ENCODE peak calls at places on chromosomes 5 and 9, in ten cellular contexts. One of them, this sample, is unnamed.

GRCh38 chr5:33631786-33632185 is 191.0 kb downstream of the TARS1 start:
- DNase-seq in AG04450: no peak
- DNase-seq in tibial artery: no peak
- DNase-seq in A549: no peak
- DNase-seq in mucosa of descending colon: no peak
- DNase-seq in neural progenitor cell: no peak
- DNase-seq in upper lobe of right lung: no peak
- DNase-seq in AG10803: peak
- DNase-seq in cardiac fibroblast: peak
- DNase-seq in fibroblast of the aortic adventitia: peak
- DNase-seq in this sample: peak

GRCh38 chr5:73067213-73067612 is 53.2 kb upstream of the TMEM171 start:
- DNase-seq in AG04450: no peak
- DNase-seq in tibial artery: no peak
- DNase-seq in A549: no peak
- DNase-seq in mucosa of descending colon: no peak
- DNase-seq in neural progenitor cell: no peak
- DNase-seq in upper lobe of right lung: no peak
- DNase-seq in AG10803: no peak
- DNase-seq in cardiac fibroblast: no peak
- DNase-seq in fibroblast of the aortic adventitia: peak
- DNase-seq in this sample: no peak

GRCh38 chr5:179309383-179309670 is 35.9 kb downstream of the ADAMTS2 start:
- DNase-seq in AG04450: no peak
- DNase-seq in tibial artery: peak
- DNase-seq in A549: no peak
- DNase-seq in mucosa of descending colon: no peak
- DNase-seq in neural progenitor cell: no peak
- DNase-seq in upper lobe of right lung: no peak
- DNase-seq in AG10803: no peak
- DNase-seq in cardiac fibroblast: no peak
- DNase-seq in fibroblast of the aortic adventitia: no peak
- DNase-seq in this sample: no peak

GRCh38 chr9:92147030-92147853 is 32.0 kb upstream of the SPTLC1 start:
- DNase-seq in AG04450: peak
- DNase-seq in tibial artery: peak
- DNase-seq in A549: peak
- DNase-seq in mucosa of descending colon: no peak
- DNase-seq in neural progenitor cell: no peak
- DNase-seq in upper lobe of right lung: peak
- DNase-seq in AG10803: peak
- DNase-seq in cardiac fibroblast: peak
- DNase-seq in fibroblast of the aortic adventitia: peak
- DNase-seq in this sample: peak

GRCh38 chr5:42889311-42889933 is 77.7 kb upstream of the SELENOP start:
- DNase-seq in AG04450: peak
- DNase-seq in tibial artery: peak
- DNase-seq in A549: peak
- DNase-seq in mucosa of descending colon: peak
- DNase-seq in neural progenitor cell: peak
- DNase-seq in upper lobe of right lung: no peak
- DNase-seq in AG10803: peak
- DNase-seq in cardiac fibroblast: peak
- DNase-seq in fibroblast of the aortic adventitia: peak
- DNase-seq in this sample: peak

GRCh38 chr5:136020383-136021015 is 8.3 kb upstream of the TGFBI start:
- DNase-seq in AG04450: peak
- DNase-seq in tibial artery: no peak
- DNase-seq in A549: peak
- DNase-seq in mucosa of descending colon: no peak
- DNase-seq in neural progenitor cell: no peak
- DNase-seq in upper lobe of right lung: no peak
- DNase-seq in AG10803: peak
- DNase-seq in cardiac fibroblast: peak
- DNase-seq in fibroblast of the aortic adventitia: peak
- DNase-seq in this sample: peak

GRCh38 chr5:51225671-51226419 is 157.4 kb upstream of the ISL1 start:
- DNase-seq in AG04450: no peak
- DNase-seq in tibial artery: no peak
- DNase-seq in A549: no peak
- DNase-seq in mucosa of descending colon: peak
- DNase-seq in neural progenitor cell: peak
- DNase-seq in upper lobe of right lung: no peak
- DNase-seq in AG10803: no peak
- DNase-seq in cardiac fibroblast: no peak
- DNase-seq in fibroblast of the aortic adventitia: no peak
- DNase-seq in this sample: no peak

GRCh38 chr9:127417130-127418036 is 6.8 kb upstream of the ZNF79 start:
- DNase-seq in AG04450: no peak
- DNase-seq in tibial artery: no peak
- DNase-seq in A549: no peak
- DNase-seq in mucosa of descending colon: no peak
- DNase-seq in neural progenitor cell: no peak
- DNase-seq in upper lobe of right lung: no peak
- DNase-seq in AG10803: peak
- DNase-seq in cardiac fibroblast: peak
- DNase-seq in fibroblast of the aortic adventitia: peak
- DNase-seq in this sample: peak

DNA sequence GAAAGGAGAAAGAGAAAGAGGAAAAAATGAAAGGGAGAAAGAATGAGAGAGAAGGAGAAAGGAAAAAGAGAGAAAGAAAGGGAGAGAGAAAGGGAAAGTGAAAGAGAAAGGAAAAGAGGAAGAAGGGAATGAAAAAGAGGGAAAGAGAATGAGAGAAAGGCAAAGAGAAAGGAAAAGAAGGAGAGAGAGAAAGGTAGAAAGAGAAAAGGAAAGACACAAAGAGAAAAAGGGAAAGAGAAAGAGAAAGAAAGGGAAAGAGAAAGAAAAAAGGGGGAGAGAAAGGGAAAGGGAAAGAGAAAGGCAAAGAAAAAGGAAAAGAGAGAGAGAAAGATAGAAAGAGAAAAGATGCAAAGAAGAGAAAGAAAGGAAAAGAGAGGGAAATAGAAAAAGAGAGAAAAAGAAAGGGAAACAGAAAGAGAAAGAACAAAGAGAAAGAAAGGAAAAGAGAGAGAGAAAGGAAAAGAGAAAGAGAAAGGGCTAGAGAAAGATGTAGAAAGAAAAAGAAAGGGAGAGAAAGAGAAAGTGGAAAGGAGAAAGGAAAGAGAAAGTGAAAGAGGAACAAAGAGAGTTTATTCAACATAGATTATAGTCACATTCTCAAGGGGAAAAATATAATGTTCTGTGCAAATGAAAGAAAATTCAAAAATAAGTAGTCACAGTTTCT is 165.2 kb downstream of the TMEM38B start:
- DNase-seq in AG04450: no peak
- DNase-seq in tibial artery: no peak
- DNase-seq in A549: no peak
- DNase-seq in mucosa of descending colon: no peak
- DNase-seq in neural progenitor cell: no peak
- DNase-seq in upper lobe of right lung: no peak
- DNase-seq in AG10803: no peak
- DNase-seq in cardiac fibroblast: no peak
- DNase-seq in fibroblast of the aortic adventitia: no peak
- DNase-seq in this sample: no peak
- TF ChIP-seq CTCF in AG04450: no peak
- TF ChIP-seq CTCF in tibial artery: no peak
- TF ChIP-seq CTCF in A549: no peak
- TF ChIP-seq CTCF in mucosa of descending colon: no peak
- TF ChIP-seq CTCF in neural progenitor cell: no peak
- TF ChIP-seq CTCF in upper lobe of right lung: no peak
- TF ChIP-seq CTCF in AG10803: no peak
- TF ChIP-seq CTCF in cardiac fibroblast: no peak
- TF ChIP-seq CTCF in fibroblast of the aortic adventitia: no peak
- TF ChIP-seq CTCF in this sample: no peak

GRCh38 chr9:70407081-70407503 is 7.4 kb downstream of the KLF9 start:
- DNase-seq in AG04450: peak
- DNase-seq in tibial artery: no peak
- DNase-seq in A549: no peak
- DNase-seq in mucosa of descending colon: no peak
- DNase-seq in neural progenitor cell: no peak
- DNase-seq in upper lobe of right lung: no peak
- DNase-seq in AG10803: peak
- DNase-seq in cardiac fibroblast: peak
- DNase-seq in fibroblast of the aortic adventitia: peak
- DNase-seq in this sample: peak
- H3K4me3 ChIP-seq in AG04450: peak
- H3K4me3 ChIP-seq in tibial artery: peak
- H3K4me3 ChIP-seq in A549: no peak
- H3K4me3 ChIP-seq in mucosa of descending colon: no peak
- H3K4me3 ChIP-seq in neural progenitor cell: no peak
- H3K4me3 ChIP-seq in upper lobe of right lung: peak
- H3K4me3 ChIP-seq in AG10803: no peak
- H3K4me3 ChIP-seq in cardiac fibroblast: no peak
- H3K4me3 ChIP-seq in fibroblast of the aortic adventitia: no peak
- H3K4me3 ChIP-seq in this sample: peak

GRCh38 chr5:120466337-120467006 is 2.4 kb downstream of the PRR16 start:
- DNase-seq in AG04450: no peak
- DNase-seq in tibial artery: no peak
- DNase-seq in A549: no peak
- DNase-seq in mucosa of descending colon: no peak
- DNase-seq in neural progenitor cell: no peak
- DNase-seq in upper lobe of right lung: no peak
- DNase-seq in AG10803: peak
- DNase-seq in cardiac fibroblast: no peak
- DNase-seq in fibroblast of the aortic adventitia: no peak
- DNase-seq in this sample: peak

GRCh38 chr5:120465281-120465961 is 1.3 kb downstream of the PRR16 start:
- DNase-seq in AG04450: no peak
- DNase-seq in tibial artery: peak
- DNase-seq in A549: no peak
- DNase-seq in mucosa of descending colon: peak
- DNase-seq in neural progenitor cell: peak
- DNase-seq in upper lobe of right lung: peak
- DNase-seq in AG10803: peak
- DNase-seq in cardiac fibroblast: peak
- DNase-seq in fibroblast of the aortic adventitia: peak
- DNase-seq in this sample: peak

GRCh38 chr5:120464627-120465280 is 654 bp downstream of the PRR16 start:
- DNase-seq in AG04450: no peak
- DNase-seq in tibial artery: peak
- DNase-seq in A549: no peak
- DNase-seq in mucosa of descending colon: peak
- DNase-seq in neural progenitor cell: peak
- DNase-seq in upper lobe of right lung: peak
- DNase-seq in AG10803: peak
- DNase-seq in cardiac fibroblast: peak
- DNase-seq in fibroblast of the aortic adventitia: peak
- DNase-seq in this sample: peak

GRCh38 chr5:120463026-120463770 is 902 bp upstream of the PRR16 start:
- DNase-seq in AG04450: no peak
- DNase-seq in tibial artery: no peak
- DNase-seq in A549: no peak
- DNase-seq in mucosa of descending colon: no peak
- DNase-seq in neural progenitor cell: peak
- DNase-seq in upper lobe of right lung: no peak
- DNase-seq in AG10803: no peak
- DNase-seq in cardiac fibroblast: no peak
- DNase-seq in fibroblast of the aortic adventitia: no peak
- DNase-seq in this sample: no peak

DNA sequence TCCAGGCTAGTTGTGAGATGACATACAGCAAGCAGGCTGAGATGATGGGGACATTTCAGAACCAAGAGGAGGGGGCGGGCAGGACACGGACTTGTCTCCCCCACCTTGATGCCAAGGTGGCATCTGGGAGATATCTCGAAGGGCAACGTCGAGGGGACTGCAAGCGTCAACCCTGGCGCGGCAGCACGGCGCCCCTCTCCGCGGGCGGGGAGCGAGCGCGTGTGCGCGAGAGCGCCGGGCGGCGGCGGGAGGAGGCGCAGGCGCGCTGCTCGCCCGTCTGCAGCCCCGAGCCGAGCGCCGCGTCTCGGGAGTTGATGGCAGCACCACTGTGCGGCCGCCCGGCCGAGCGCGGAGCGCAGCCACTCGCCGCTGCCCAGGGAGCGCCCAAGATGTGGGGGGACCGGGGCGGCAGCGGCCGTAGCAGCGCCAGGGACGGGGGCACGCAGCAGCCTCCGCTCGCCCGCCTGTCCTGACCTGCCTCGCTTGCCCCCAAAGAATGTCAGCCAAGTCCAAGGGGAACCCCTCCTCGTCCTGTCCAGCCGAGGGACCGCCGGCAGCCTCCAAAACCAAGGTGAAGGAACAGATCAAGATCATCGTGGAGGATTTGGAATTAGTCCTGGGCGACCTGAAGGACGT is at the start of gene PRR16:
- DNase-seq in AG04450: no peak
- DNase-seq in tibial artery: peak
- DNase-seq in A549: peak
- DNase-seq in mucosa of descending colon: peak
- DNase-seq in neural progenitor cell: peak
- DNase-seq in upper lobe of right lung: peak
- DNase-seq in AG10803: peak
- DNase-seq in cardiac fibroblast: peak
- DNase-seq in fibroblast of the aortic adventitia: peak
- DNase-seq in this sample: peak
- TF ChIP-seq CTCF in AG04450: no peak
- TF ChIP-seq CTCF in tibial artery: peak
- TF ChIP-seq CTCF in A549: peak
- TF ChIP-seq CTCF in mucosa of descending colon: no peak
- TF ChIP-seq CTCF in neural progenitor cell: peak
- TF ChIP-seq CTCF in upper lobe of right lung: peak
- TF ChIP-seq CTCF in AG10803: no peak
- TF ChIP-seq CTCF in cardiac fibroblast: peak
- TF ChIP-seq CTCF in fibroblast of the aortic adventitia: no peak
- TF ChIP-seq CTCF in this sample: peak

GRCh38 chr9:131539223-131539923 is 6.0 kb upstream of the PRRT1B start:
- DNase-seq in AG04450: no peak
- DNase-seq in tibial artery: no peak
- DNase-seq in A549: no peak
- DNase-seq in mucosa of descending colon: no peak
- DNase-seq in neural progenitor cell: no peak
- DNase-seq in upper lobe of right lung: no peak
- DNase-seq in AG10803: no peak
- DNase-seq in cardiac fibroblast: no peak
- DNase-seq in fibroblast of the aortic adventitia: no peak
- DNase-seq in this sample: no peak

GRCh38 chr9:131545786-131546335 is 538 bp downstream of the PRRT1B start:
- DNase-seq in AG04450: no peak
- DNase-seq in tibial artery: no peak
- DNase-seq in A549: peak
- DNase-seq in mucosa of descending colon: peak
- DNase-seq in neural progenitor cell: no peak
- DNase-seq in upper lobe of right lung: no peak
- DNase-seq in AG10803: no peak
- DNase-seq in cardiac fibroblast: no peak
- DNase-seq in fibroblast of the aortic adventitia: no peak
- DNase-seq in this sample: no peak

GRCh38 chr9:131543141-131543540 is 2.2 kb upstream of the PRRT1B start:
- DNase-seq in AG04450: no peak
- DNase-seq in tibial artery: no peak
- DNase-seq in A549: no peak
- DNase-seq in mucosa of descending colon: no peak
- DNase-seq in neural progenitor cell: no peak
- DNase-seq in upper lobe of right lung: no peak
- DNase-seq in AG10803: no peak
- DNase-seq in cardiac fibroblast: no peak
- DNase-seq in fibroblast of the aortic adventitia: no peak
- DNase-seq in this sample: no peak

GRCh38 chr9:131546336-131547084 is 1.2 kb downstream of the PRRT1B start:
- DNase-seq in AG04450: no peak
- DNase-seq in tibial artery: no peak
- DNase-seq in A549: peak
- DNase-seq in mucosa of descending colon: no peak
- DNase-seq in neural progenitor cell: no peak
- DNase-seq in upper lobe of right lung: no peak
- DNase-seq in AG10803: no peak
- DNase-seq in cardiac fibroblast: no peak
- DNase-seq in fibroblast of the aortic adventitia: no peak
- DNase-seq in this sample: peak

DNA sequence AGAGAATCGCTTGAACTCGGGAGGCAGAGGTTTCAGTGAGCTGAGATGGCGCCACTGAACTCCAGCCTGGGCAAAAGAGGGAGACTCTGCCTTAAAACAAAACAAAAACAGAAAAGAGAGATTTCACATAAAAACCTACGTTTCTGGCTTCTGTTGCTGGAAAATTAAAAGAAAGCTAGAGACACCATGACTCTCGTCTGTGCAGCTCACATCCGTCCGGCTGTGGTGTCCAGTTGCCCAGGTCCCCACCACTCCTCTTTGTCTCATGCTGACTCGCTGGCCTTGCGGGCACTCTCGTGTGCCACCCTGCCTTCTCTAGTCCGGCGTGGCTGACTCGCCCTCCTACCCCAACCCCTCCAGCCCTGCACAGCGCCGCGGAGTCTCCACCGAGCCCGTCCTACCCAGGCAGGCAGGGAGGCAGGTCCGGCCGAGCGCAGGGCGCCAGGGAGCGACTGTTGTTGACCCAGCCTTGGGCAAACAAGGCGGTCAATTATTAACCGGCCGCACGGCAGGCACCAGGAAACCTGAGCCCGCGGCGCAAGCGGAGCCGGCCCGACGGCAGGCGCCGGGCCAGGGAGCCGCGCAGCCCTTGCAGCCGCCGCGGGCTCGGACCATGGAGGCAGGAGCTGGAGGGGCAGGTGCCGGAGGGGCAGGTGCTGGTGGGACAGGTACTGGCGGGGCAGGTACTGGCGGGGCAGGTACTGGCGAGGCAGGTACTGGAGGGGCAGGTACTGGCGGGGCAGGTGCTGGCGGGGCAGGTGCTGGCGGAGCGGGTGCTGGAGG is at the start of gene PRRT1B:
- DNase-seq in AG04450: no peak
- DNase-seq in tibial artery: no peak
- DNase-seq in A549: peak
- DNase-seq in mucosa of descending colon: peak
- DNase-seq in neural progenitor cell: no peak
- DNase-seq in upper lobe of right lung: peak
- DNase-seq in AG10803: no peak
- DNase-seq in cardiac fibroblast: no peak
- DNase-seq in fibroblast of the aortic adventitia: no peak
- DNase-seq in this sample: no peak
- H3K4me3 ChIP-seq in AG04450: no peak
- H3K4me3 ChIP-seq in tibial artery: peak
- H3K4me3 ChIP-seq in A549: peak
- H3K4me3 ChIP-seq in mucosa of descending colon: no peak
- H3K4me3 ChIP-seq in neural progenitor cell: no peak
- H3K4me3 ChIP-seq in upper lobe of right lung: peak
- H3K4me3 ChIP-seq in AG10803: no peak
- H3K4me3 ChIP-seq in cardiac fibroblast: no peak
- H3K4me3 ChIP-seq in fibroblast of the aortic adventitia: no peak
- H3K4me3 ChIP-seq in this sample: no peak

This sample was measured in fibroblast of villous mesenchyme.